ENCODE peak calls at places on chromosome 7, in six cellular contexts. I is GM12878, T is K562, H is SK-N-SH, G is HepG2, R is H1. N is an unnamed sample.

GRCh38 chr7:149794665-149795064 is 21.3 kb upstream of the ZNF467 start:
- DNase-seq in I (no peak), T (peak; percentile 50), H (peak; percentile 72), G (no peak), R (no peak), N (no peak)

GRCh38 chr7:66502230-66503035 is 126.2 kb upstream of the KCTD7 start:
- DNase-seq in I (no peak), T (peak; percentile 32), H (peak; percentile 65), G (peak; percentile 78), R (no peak), N (no peak)

GRCh38 chr7:94129443-94130140 is 125.4 kb upstream of the BET1 start:
- DNase-seq in I (no peak), T (no peak), H (no peak), G (peak; percentile 19), R (no peak), N (peak; percentile 82)

GRCh38 chr7:106465704-106466468 is 181.1 kb upstream of the NAMPT start:
- DNase-seq in I (no peak), T (no peak), H (no peak), G (no peak), R (no peak), N (no peak)

GRCh38 chr7:17234398-17235021 is 63.9 kb upstream of the AHR start:
- DNase-seq in I (peak; percentile 74), T (peak; percentile 15), H (no peak), G (peak; percentile 32), R (no peak), N (peak; percentile 65)

GRCh38 chr7:151756076-151756731 is 120.7 kb downstream of the PRKAG2 start:
- DNase-seq in I (no peak), T (peak; percentile 39), H (no peak), G (no peak), R (no peak), N (no peak)

GRCh38 chr7:110484316-110484715 is 606.6 kb upstream of the LRRN3 start:
- DNase-seq in I (no peak), T (no peak), H (no peak), G (no peak), R (no peak), N (no peak)

GRCh38 chr7:521221-522070 is 1.8 kb upstream of the PDGFA start:
- DNase-seq in I (no peak), T (peak; percentile 59), H (peak; percentile 71), G (no peak), R (peak; percentile 70), N (peak; percentile 44)

GRCh38 chr7:112692333-112692732 is 97.9 kb downstream of the TMEM168 start:
- DNase-seq in I (no peak), T (no peak), H (no peak), G (no peak), R (no peak), N (no peak)

GRCh38 chr7:130904031-130904757 is 170.2 kb upstream of the KLF14 start:
- DNase-seq in I (no peak), T (peak; percentile 42), H (no peak), G (peak; percentile 85), R (no peak), N (peak; percentile 94)

GRCh38 chr7:5619419-5620130 is 161.9 kb downstream of the RNF216 start:
- DNase-seq in I (no peak), T (no peak), H (peak; percentile 47), G (no peak), R (no peak), N (no peak)

GRCh38 chr7:47482013-47482761 is 99.7 kb downstream of the TNS3 start:
- DNase-seq in I (no peak), T (peak; percentile 45), H (peak; percentile 81), G (no peak), R (no peak), N (no peak)

GRCh38 chr7:138257459-138258193 is 181.4 kb downstream of the AKR1D1 start:
- DNase-seq in I (no peak), T (peak; percentile 80), H (no peak), G (peak; percentile 99), R (peak; percentile 35), N (no peak)

GRCh38 chr7:66629222-66629658 is 559 bp downstream of the KCTD7 start:
- DNase-seq in I (no peak), T (peak; percentile 80), H (no peak), G (no peak), R (no peak), N (peak; percentile 36)

GRCh38 chr7:138166681-138167080 is 90.4 kb downstream of the AKR1D1 start:
- DNase-seq in I (no peak), T (no peak), H (no peak), G (no peak), R (no peak), N (no peak)

GRCh38 chr7:35359423-35359822 is 105.5 kb upstream of the TBX20 start:
- DNase-seq in I (no peak), T (no peak), H (no peak), G (no peak), R (no peak), N (no peak)

GRCh38 chr7:150927157-150927953 is 50.8 kb downstream of the KCNH2 start:
- DNase-seq in I (no peak), T (peak; percentile 58), H (no peak), G (no peak), R (no peak), N (no peak)

GRCh38 chr7:90495241-90495640 is 25.8 kb downstream of the PTTG1IP2 start:
- DNase-seq in I (no peak), T (no peak), H (no peak), G (no peak), R (no peak), N (no peak)

GRCh38 chr7:111558948-111559347 is 3.3 kb downstream of the IMMP2L start:
- DNase-seq in I (no peak), T (no peak), H (peak; percentile 54), G (no peak), R (no peak), N (no peak)

GRCh38 chr7:5701085-5701914 is 80.2 kb downstream of the RNF216 start:
- DNase-seq in I (peak; percentile 84), T (no peak), H (no peak), G (no peak), R (no peak), N (no peak)

GRCh38 chr7:7505936-7506335 is 29.7 kb downstream of the COL28A1 start:
- DNase-seq in I (no peak), T (no peak), H (no peak), G (no peak), R (no peak), N (no peak)

GRCh38 chr7:49669692-49670260 is 103.7 kb upstream of the VWC2 start:
- DNase-seq in I (no peak), T (no peak), H (no peak), G (no peak), R (no peak), N (no peak)

GRCh38 chr7:30206466-30206865 is 71.7 kb downstream of the MTURN start:
- DNase-seq in I (no peak), T (no peak), H (no peak), G (no peak), R (no peak), N (peak; percentile 37)

GRCh38 chr7:29113384-29114102 is 32.8 kb downstream of the CPVL start:
- DNase-seq in I (no peak), T (no peak), H (no peak), G (peak; percentile 24), R (no peak), N (peak; percentile 15)

GRCh38 chr7:46205478-46205877 is 284.4 kb upstream of the IGFBP3 start:
- DNase-seq in I (no peak), T (no peak), H (no peak), G (no peak), R (no peak), N (no peak)

GRCh38 chr7:144820557-144820956 is 15.3 kb downstream of the TPK1 start:
- DNase-seq in I (no peak), T (no peak), H (no peak), G (no peak), R (no peak), N (no peak)

GRCh38 chr7:8618441-8619070 is 185.1 kb downstream of the NXPH1 start:
- DNase-seq in I (no peak), T (no peak), H (no peak), G (no peak), R (no peak), N (no peak)

DNA sequence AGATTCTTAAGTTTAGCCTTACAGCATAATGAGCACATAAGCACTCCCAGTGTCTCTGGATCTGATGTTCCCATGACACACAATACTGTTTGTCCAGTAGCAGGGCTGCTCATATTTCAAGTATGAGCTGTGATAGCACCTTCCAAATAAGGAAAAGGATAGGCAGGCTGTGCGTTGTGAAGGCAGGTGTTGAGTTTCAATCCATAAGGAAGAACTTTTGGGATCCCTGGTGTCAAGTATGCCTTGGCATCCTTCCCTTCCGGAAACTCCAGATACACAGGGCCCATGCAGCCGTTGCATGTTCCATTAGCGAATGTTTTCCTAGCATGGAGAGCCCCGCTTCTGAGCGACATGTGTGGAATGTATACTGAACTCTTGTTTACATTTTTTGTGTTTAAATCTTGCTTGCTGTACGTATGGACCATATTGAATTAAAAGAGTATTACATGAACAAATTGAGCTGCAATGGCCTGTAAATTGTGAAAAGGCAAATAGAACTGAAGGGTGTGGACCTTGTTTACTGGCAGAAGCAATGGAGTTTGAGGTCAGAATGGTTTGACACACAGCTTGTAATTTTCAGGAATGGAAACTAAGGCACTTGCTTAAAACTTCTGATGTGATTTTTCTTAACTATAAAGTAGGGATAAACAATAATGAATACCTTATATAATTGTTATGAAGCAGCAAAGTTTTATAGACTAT is 33.7 kb upstream of the COBL start:
- DNase-seq in I (no peak), T (no peak), H (no peak), G (peak; percentile 33), R (no peak), N (peak; percentile 10)
- TF ChIP-seq CHD2 in I (no peak), T (no peak), H (no peak), G (no peak), R (no peak), N (no peak)

DNA sequence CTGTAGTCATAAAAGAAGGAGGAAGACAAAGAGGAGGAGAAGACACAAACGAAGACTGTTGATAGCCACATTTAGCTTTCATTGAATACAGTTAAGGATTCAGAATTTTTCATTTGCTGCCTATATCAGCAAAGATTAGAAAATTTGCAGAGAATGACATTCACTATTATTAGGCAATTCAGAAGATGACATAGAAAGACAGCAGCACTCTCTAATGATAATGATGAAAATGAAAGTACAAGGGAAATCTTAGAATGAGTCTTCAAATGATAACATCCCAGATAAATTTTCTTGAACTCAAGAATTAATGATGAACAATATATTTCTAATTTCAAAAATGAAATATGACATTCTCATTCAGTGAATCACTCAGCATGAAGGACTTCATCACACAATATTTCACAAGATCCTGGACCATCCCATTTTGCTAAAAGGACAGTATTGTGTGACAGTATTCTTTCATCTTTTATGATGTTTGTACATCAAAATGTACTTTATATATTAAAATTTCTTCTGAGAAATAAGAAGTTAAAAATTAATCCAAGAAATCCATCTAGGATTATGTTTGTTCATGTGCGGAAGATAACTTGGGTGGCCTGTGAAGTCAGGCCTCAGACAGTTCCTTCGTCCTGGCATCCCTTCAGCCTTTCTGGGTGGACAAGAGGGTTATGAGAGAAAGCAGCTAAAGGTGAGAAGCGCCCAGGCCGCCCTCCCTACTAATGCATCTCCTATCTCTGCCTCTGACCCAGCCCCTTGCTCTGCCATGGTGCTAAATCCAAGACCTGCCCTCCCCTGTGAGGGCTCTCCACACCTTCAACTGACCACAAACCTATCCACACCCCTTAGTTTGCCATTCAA is 47.4 kb upstream of the CAMK2B start:
- DNase-seq in I (no peak), T (peak; percentile 2), H (no peak), G (no peak), R (no peak), N (no peak)
- TF ChIP-seq CHD2 in I (no peak), T (no peak), H (no peak), G (no peak), R (no peak), N (no peak)

GRCh38 chr7:155198901-155199845 is 98.5 kb upstream of the INSIG1 start:
- DNase-seq in I (no peak), T (no peak), H (no peak), G (no peak), R (no peak), N (peak; percentile 33)
- TF ChIP-seq CHD2 in I (no peak), T (no peak), H (no peak), G (no peak), R (no peak), N (no peak)

GRCh38 chr7:34312624-34313023 is 345.4 kb upstream of the NPSR1 start:
- DNase-seq in I (no peak), T (no peak), H (no peak), G (no peak), R (no peak), N (no peak)
- TF ChIP-seq CHD2 in I (no peak), T (no peak), H (no peak), G (no peak), R (no peak), N (no peak)